ENCODE peak calls at places on chromosomes 13 and 19, in eight cellular contexts. G is pancreas, T is astrocyte, D is RWPE1, A is kidney epithelial cell, V is GM23338, K is colonic mucosa, E is mucosa of descending colon. N is an unnamed sample.

GRCh38 chr13:77521595-77522367 is 13.7 kb upstream of the SCEL start:
- DNase-seq in G (no peak), T (peak; percentile 69), D (peak; percentile 69), A (no peak), V (peak; percentile 65), K (no peak), E (no peak), N (peak; percentile 92)

GRCh38 chr13:40101708-40102359 is 446.4 kb downstream of the COG6 start:
- DNase-seq in G (no peak), T (no peak), D (no peak), A (no peak), V (no peak), K (no peak), E (no peak), N (no peak)

GRCh38 chr19:4724252-4724514 is 541 bp upstream of the DPP9 start:
- DNase-seq in G (no peak), T (no peak), D (no peak), A (no peak), V (no peak), K (peak; percentile 35), E (no peak), N (no peak)

GRCh38 chr19:14497347-14497921 is 1.5 kb upstream of the GIPC1 start:
- DNase-seq in G (no peak), T (no peak), D (no peak), A (no peak), V (peak; percentile 50), K (peak; percentile 83), E (peak; percentile 78), N (no peak)

GRCh38 chr13:40520916-40521315 is 145.5 kb downstream of the FOXO1 start:
- DNase-seq in G (no peak), T (no peak), D (no peak), A (no peak), V (no peak), K (no peak), E (no peak), N (no peak)

GRCh38 chr13:25717798-25718197 is 334.0 kb downstream of the SHISA2 start:
- DNase-seq in G (no peak), T (no peak), D (no peak), A (no peak), V (no peak), K (no peak), E (no peak), N (no peak)

GRCh38 chr13:109989155-109989554 is 202.8 kb upstream of the IRS2 start:
- DNase-seq in G (no peak), T (peak; percentile 58), D (no peak), A (no peak), V (no peak), K (no peak), E (no peak), N (no peak)

GRCh38 chr13:41061914-41062837 is 867 bp downstream of the WBP4 start:
- DNase-seq in G (no peak), T (peak; percentile 60), D (peak; percentile 69), A (no peak), V (peak; percentile 76), K (no peak), E (no peak), N (peak; percentile 49)

GRCh38 chr19:13588953-13589833 is 82.9 kb upstream of the CACNA1A start:
- DNase-seq in G (peak; percentile 68), T (no peak), D (peak; percentile 71), A (no peak), V (peak; percentile 83), K (peak; percentile 67), E (peak; percentile 79), N (peak; percentile 85)

GRCh38 chr13:83248751-83249150 is 633.5 kb downstream of the SLITRK1 start:
- DNase-seq in G (peak; percentile 9), T (no peak), D (no peak), A (no peak), V (no peak), K (no peak), E (no peak), N (peak; percentile 4)

GRCh38 chr13:112808377-112809140 is 118.7 kb downstream of the ATP11A start:
- DNase-seq in G (no peak), T (no peak), D (no peak), A (no peak), V (no peak), K (no peak), E (no peak), N (no peak)

GRCh38 chr13:71864981-71865857 is 1.8 kb downstream of the DACH1 start:
- DNase-seq in G (peak; percentile 36), T (peak; percentile 20), D (no peak), A (no peak), V (peak; percentile 62), K (peak; percentile 51), E (peak; percentile 63), N (peak; percentile 23)

GRCh38 chr19:53634768-53635167 is 3.0 kb downstream of the DPRX start:
- DNase-seq in G (no peak), T (no peak), D (no peak), A (no peak), V (no peak), K (no peak), E (no peak), N (no peak)

GRCh38 chr13:89862011-89862690 is 1485.3 kb upstream of the MIR17HG start:
- DNase-seq in G (no peak), T (no peak), D (no peak), A (no peak), V (no peak), K (no peak), E (no peak), N (no peak)

GRCh38 chr13:89862691-89863036 is 1484.8 kb upstream of the MIR17HG start:
- DNase-seq in G (no peak), T (no peak), D (no peak), A (no peak), V (no peak), K (no peak), E (no peak), N (no peak)

GRCh38 chr13:89856512-89856911 is 1491.0 kb upstream of the MIR17HG start:
- DNase-seq in G (no peak), T (no peak), D (no peak), A (no peak), V (no peak), K (no peak), E (no peak), N (no peak)

GRCh38 chr13:89852570-89852969 is 1494.9 kb upstream of the MIR17HG start:
- DNase-seq in G (no peak), T (no peak), D (no peak), A (no peak), V (no peak), K (no peak), E (no peak), N (no peak)

DNA sequence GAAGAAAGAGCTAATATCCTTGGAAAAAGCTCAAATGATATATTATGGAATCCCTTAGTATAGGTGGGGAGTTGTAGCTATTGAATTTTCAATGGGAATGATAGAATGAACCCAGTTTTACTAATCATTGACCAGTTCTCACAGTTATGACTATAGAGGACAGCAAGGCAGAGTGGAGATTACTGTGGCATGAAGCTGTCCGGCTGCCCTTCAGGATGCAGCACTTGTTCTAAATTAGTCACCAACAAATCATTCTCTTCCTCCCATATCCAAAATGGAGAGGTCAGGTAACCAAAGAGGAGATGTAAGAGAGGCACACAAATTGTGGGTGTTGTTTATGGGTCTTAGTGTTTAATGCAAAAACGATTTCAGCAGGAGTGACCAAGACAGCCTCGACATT is 1490.0 kb upstream of the MIR17HG start:
- DNase-seq in G (no peak), T (no peak), D (no peak), A (no peak), V (no peak), K (no peak), E (no peak), N (no peak)
- TF ChIP-seq CTCF in G (no peak), T (no peak), D (no peak), A (no peak), V (no peak), K (no peak), E (no peak), N (no peak)

DNA sequence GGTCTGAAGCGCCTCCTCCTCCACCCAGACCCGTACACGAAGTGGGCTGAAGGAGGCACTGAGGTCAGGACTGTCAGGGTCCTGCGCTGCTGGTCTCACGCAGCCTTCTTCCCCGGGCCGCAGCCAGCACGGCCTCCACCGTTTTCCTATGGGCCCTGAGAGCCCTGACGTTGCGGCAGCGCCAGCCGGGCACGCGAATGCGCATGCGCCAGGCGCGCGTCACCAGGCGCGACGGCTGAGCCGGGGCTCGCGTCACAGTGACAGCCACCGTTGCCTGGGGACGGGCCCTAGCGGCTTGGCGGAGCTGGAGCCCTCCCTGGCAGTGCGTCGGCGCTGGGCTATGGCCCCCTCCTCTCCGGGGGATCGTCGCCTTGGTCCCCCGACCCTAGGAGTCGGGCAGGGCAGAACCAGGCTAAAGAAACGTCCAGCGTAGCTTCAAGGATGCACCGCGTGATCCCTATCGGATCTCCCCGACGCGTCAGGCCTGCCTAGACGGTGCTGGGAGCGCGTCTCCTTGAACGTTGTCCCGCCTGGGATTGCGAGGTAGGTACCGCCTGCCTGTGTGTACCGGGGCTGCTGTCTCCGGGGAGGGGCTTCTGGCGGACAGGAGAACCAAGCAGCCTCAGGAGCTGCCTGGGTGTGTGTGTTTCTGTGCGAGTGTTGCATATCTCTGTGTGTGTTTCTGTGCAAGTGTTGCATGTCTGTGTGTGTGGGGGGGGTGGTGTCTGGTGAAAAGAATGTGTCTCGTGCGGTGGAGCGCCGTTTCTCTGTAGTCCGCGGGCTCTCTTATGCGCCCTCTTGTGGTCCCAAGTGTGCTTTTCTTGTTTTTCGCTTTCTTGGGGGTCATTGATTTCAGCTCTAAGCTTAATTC is 43.2 kb downstream of the ZNF571 start:
- DNase-seq in G (no peak), T (peak; percentile 54), D (peak; percentile 27), A (peak; percentile 18), V (peak; percentile 58), K (peak; percentile 66), E (peak; percentile 81), N (peak; percentile 69)
- TF ChIP-seq CTCF in G (no peak), T (peak; percentile 47), D (no peak), A (peak; percentile 62), V (peak; percentile 56), K (no peak), E (no peak), N (peak; percentile 65)

GRCh38 chr13:56558698-56559320 is 581.9 kb upstream of the PRR20A start:
- DNase-seq in G (no peak), T (no peak), D (peak; percentile 10), A (no peak), V (no peak), K (no peak), E (no peak), N (no peak)

DNA sequence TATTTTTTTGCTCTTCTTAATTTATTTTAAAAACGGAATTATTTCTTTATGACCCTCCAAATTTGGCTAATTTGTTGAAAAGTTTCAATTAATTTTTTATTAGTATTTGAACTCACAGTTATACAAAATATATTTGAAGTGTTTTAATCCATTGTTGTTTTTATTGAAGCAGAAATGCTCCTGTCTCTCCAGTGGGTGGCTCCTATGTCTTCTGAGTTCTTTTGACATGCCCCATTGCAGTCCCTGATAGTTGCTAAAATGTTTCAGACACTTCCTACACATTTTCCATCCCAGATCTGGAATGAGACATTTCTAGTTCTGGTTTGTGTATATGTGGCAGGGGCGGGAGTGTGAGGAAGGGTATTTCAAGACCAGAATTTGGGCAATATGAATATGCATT is 579.4 kb upstream of the PRR20A start:
- DNase-seq in G (no peak), T (no peak), D (peak; percentile 3), A (no peak), V (peak; percentile 26), K (no peak), E (no peak), N (peak; percentile 51)
- TF ChIP-seq CTCF in G (no peak), T (no peak), D (peak; percentile 16), A (no peak), V (peak; percentile 38), K (no peak), E (no peak), N (peak; percentile 59)

DNA sequence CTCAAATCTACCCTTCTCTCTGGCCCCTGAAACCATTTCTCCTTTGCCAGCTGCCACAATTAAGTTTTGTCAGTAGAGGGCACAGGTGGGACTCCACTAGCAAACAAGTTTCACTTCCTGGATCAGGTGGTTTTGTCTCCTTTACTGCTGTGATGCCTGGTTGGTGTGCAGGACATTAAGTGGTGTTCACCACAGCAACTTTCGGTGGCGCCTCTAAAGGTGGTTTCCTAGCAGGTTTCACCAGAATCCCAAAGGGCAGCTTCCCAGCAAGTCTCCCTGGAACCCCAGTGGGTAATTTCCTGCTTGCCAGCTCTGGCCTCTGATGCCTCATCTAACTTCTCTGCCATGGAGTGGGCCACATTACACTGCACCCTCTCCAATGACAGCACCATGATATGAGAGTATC is 16.6 kb downstream of the MED4 start:
- DNase-seq in G (no peak), T (no peak), D (peak; percentile 27), A (no peak), V (peak; percentile 20), K (no peak), E (no peak), N (peak; percentile 4)
- TF ChIP-seq CTCF in G (no peak), T (no peak), D (no peak), A (peak; percentile 46), V (peak; percentile 40), K (no peak), E (no peak), N (peak; percentile 14)

N was measured in A673.